ENCODE peak calls at places on chromosome 22, in four cellular contexts. D is K562, S is HepG2, G is GM12878. E is an unnamed sample.

GRCh38 chr22:21446827-21447690 is 20.1 kb upstream of the TMEM191C start:
- DNase-seq in D (no peak), S (no peak), G (no peak), E (no peak)

GRCh38 chr22:30416843-30417242 is 8.7 kb upstream of the MTFP1 start:
- DNase-seq in D (no peak), S (no peak), G (no peak), E (no peak)

GRCh38 chr22:49955581-49956417 is 4.8 kb upstream of the PIM3 start:
- DNase-seq in D (no peak), S (no peak), G (no peak), E (no peak)

GRCh38 chr22:22047776-22048175 is 65.2 kb upstream of the TOP3B start:
- DNase-seq in D (no peak), S (no peak), G (no peak), E (no peak)

GRCh38 chr22:28909375-28909774 is 26.0 kb downstream of the ZNRF3 start:
- DNase-seq in D (peak; percentile 49), S (no peak), G (peak; percentile 57), E (no peak)

GRCh38 chr22:43363580-43364435 is 20.6 kb upstream of the SCUBE1 start:
- DNase-seq in D (no peak), S (no peak), G (no peak), E (no peak)

GRCh38 chr22:50306753-50307749 is at the start of gene PLXNB2:
- DNase-seq in D (peak; percentile 85), S (peak; percentile 68), G (no peak), E (no peak)

GRCh38 chr22:38949889-38950405 is 7.5 kb upstream of the APOBEC3A start:
- DNase-seq in D (no peak), S (no peak), G (no peak), E (no peak)

GRCh38 chr22:49587987-49588386 is 239.7 kb downstream of the BRD1 start:
- DNase-seq in D (no peak), S (no peak), G (no peak), E (no peak)

GRCh38 chr22:31124811-31125465 is 2.2 kb downstream of the INPP5J start:
- DNase-seq in D (no peak), S (no peak), G (no peak), E (no peak)

GRCh38 chr22:23251445-23252093 is 71.3 kb downstream of the BCR start:
- DNase-seq in D (peak; percentile 94), S (peak; percentile 61), G (no peak), E (no peak)

GRCh38 chr22:31049815-31050420 is 31.2 kb upstream of the SMTN start:
- DNase-seq in D (no peak), S (no peak), G (no peak), E (no peak)

GRCh38 chr22:47795477-47796127 is 1033.2 kb downstream of the TBC1D22A start:
- DNase-seq in D (no peak), S (no peak), G (no peak), E (no peak)

GRCh38 chr22:25453557-25453956 is 110.9 kb upstream of the GRK3 start:
- DNase-seq in D (no peak), S (no peak), G (no peak), E (no peak)

GRCh38 chr22:22182990-22183264 is 61.7 kb upstream of the VPREB1 start:
- DNase-seq in D (no peak), S (no peak), G (no peak), E (no peak)

GRCh38 chr22:44085743-44086741 is 61.9 kb downstream of the PARVB start:
- DNase-seq in D (peak; percentile 50), S (peak; percentile 43), G (peak; percentile 27), E (no peak)

GRCh38 chr22:38302906-38303305 is 14.3 kb downstream of the CSNK1E start:
- DNase-seq in D (no peak), S (no peak), G (no peak), E (no peak)

GRCh38 chr22:31055322-31056159 is 25.6 kb upstream of the SMTN start:
- DNase-seq in D (no peak), S (peak; percentile 98), G (no peak), E (no peak)

GRCh38 chr22:22893077-22893805 is 5.6 kb downstream of the IGLL5 start:
- DNase-seq in D (no peak), S (no peak), G (no peak), E (no peak)

GRCh38 chr22:39091136-39092081 is 5.6 kb upstream of the APOBEC3H start:
- DNase-seq in D (no peak), S (no peak), G (no peak), E (no peak)

GRCh38 chr22:44567846-44568493 is 69.9 kb upstream of the RTL6 start:
- DNase-seq in D (peak; percentile 47), S (peak; percentile 45), G (no peak), E (no peak)

GRCh38 chr22:49964136-49964492 is 3.5 kb downstream of the PIM3 start:
- DNase-seq in D (no peak), S (no peak), G (no peak), E (no peak)

GRCh38 chr22:48639896-48640732 is 1187.6 kb downstream of the BRD1 start:
- DNase-seq in D (no peak), S (no peak), G (no peak), E (no peak)

GRCh38 chr22:23144926-23145906 is at the start of gene RAB36:
- DNase-seq in D (peak; percentile 100), S (peak; percentile 98), G (peak; percentile 77), E (peak; percentile 96)

GRCh38 chr22:29994027-29994715 is 86.1 kb upstream of the HORMAD2 start:
- DNase-seq in D (no peak), S (peak; percentile 62), G (no peak), E (no peak)

GRCh38 chr22:24827305-24827704 is 21.3 kb downstream of the SGSM1 start:
- DNase-seq in D (no peak), S (no peak), G (no peak), E (no peak)

GRCh38 chr22:28435271-28435825 is 244.3 kb downstream of the TTC28 start:
- DNase-seq in D (no peak), S (no peak), G (no peak), E (no peak)

GRCh38 chr22:47715866-47716578 is 953.6 kb downstream of the TBC1D22A start:
- DNase-seq in D (no peak), S (no peak), G (no peak), E (no peak)

GRCh38 chr22:32158712-32159533 is at the start of gene C22orf42:
- DNase-seq in D (no peak), S (no peak), G (no peak), E (no peak)

GRCh38 chr22:16915711-16916110 is 90.5 kb upstream of the XKR3 start:
- DNase-seq in D (no peak), S (no peak), G (no peak), E (no peak)

GRCh38 chr22:32518848-32519247 is 44.2 kb downstream of the FBXO7 start:
- DNase-seq in D (peak; percentile 42), S (no peak), G (no peak), E (no peak)

GRCh38 chr22:48761546-48761945 is 1066.1 kb downstream of the BRD1 start:
- DNase-seq in D (no peak), S (no peak), G (no peak), E (no peak)

GRCh38 chr22:20062043-20062765 is 17.8 kb upstream of the DGCR8 start:
- DNase-seq in D (no peak), S (no peak), G (no peak), E (no peak)

GRCh38 chr22:20063271-20064139 is 16.5 kb upstream of the DGCR8 start:
- DNase-seq in D (no peak), S (no peak), G (no peak), E (no peak)

GRCh38 chr22:20060700-20061480 is 19.2 kb upstream of the DGCR8 start:
- DNase-seq in D (no peak), S (no peak), G (no peak), E (peak; percentile 50)

GRCh38 chr22:20062766-20063083 is 17.3 kb upstream of the DGCR8 start:
- DNase-seq in D (peak; percentile 52), S (no peak), G (no peak), E (no peak)

GRCh38 chr22:20061481-20061861 is 18.6 kb upstream of the DGCR8 start:
- DNase-seq in D (no peak), S (no peak), G (no peak), E (no peak)
- TF ChIP-seq CBX5 in D (no peak), S (no peak), G (no peak), E (no peak)

GRCh38 chr22:37053310-37054077 is 2.0 kb downstream of the KCTD17 start:
- DNase-seq in D (no peak), S (no peak), G (no peak), E (no peak)
- TF ChIP-seq USF2 in D (no peak), S (no peak), G (no peak), E (no peak)

DNA sequence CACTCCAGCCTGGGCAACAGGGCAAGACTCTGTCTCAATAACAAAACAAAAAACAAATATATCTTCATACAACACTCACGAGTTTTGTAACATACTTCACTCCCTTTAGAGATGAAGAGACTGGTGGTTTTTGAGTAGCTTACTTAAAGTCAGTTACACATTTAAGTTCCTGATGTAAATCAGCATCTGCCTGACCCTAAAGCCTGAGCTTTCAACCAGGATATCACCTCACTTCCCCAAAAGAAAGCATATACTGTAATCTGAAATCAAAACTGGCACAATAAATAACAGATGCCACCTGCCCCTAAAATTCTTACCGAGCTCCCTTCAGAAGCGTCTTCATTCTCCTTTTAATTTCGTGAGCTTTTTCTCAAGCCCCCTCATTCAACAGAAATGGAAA is 31.5 kb downstream of the LARGE1 start:
- DNase-seq in D (no peak), S (no peak), G (no peak), E (no peak)
- TF ChIP-seq CBX5 in D (no peak), S (no peak), G (no peak), E (no peak)

GRCh38 chr22:40782521-40782920 is 36.6 kb downstream of the SLC25A17 start:
- DNase-seq in D (no peak), S (no peak), G (no peak), E (no peak)
- TF ChIP-seq USF2 in D (no peak), S (no peak), G (no peak), E (no peak)

DNA sequence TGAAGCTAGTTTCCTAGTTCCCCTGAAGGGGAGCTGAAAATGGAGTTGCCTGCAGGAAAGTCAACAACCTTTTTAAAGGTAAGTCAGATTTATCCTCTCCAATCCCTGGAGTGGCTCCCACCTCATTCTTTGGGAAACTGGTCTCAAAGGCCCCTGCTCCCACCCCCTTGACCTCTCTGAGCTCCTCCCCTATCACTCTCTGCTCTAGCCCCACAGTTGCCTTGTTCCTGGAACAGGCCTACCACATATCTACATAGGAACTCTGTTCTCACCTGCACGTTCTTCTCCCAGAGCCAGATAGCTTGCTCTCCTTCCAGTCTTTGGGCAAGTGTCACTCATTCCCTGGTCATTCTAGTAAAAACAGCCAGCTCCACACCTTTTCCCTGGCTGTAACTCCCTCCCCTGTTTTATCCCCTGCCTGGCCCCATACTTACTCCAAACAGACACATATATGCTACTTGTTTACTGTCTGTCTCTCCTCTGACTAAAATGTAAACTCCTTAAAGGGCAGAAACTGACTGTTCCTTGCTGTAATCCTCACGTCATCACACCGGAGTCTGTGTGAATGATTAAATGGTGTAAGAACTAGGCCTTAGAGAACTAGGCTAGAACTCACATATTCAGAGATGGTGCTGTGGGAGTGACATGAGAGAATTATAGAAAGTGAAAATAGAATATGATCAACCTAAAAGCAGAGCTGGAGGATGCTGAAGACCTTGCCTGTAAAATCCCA is 53.3 kb downstream of the TCF20 start:
- DNase-seq in D (no peak), S (no peak), G (peak; percentile 19), E (no peak)
- TF ChIP-seq CBX5 in D (no peak), S (no peak), G (no peak), E (no peak)

GRCh38 chr22:26777402-26777801 is 120.0 kb downstream of the MIAT start:
- DNase-seq in D (peak; percentile 9), S (no peak), G (no peak), E (no peak)
- TF ChIP-seq USF2 in D (no peak), S (no peak), G (no peak), E (no peak)

GRCh38 chr22:37154925-37155712 is 5.4 kb upstream of the IL2RB start:
- DNase-seq in D (no peak), S (no peak), G (no peak), E (no peak)
- TF ChIP-seq CBX5 in D (no peak), S (no peak), G (peak; percentile 63), E (no peak)

E was measured in H1.